ENCODE peak calls at places on chromosomes 12 and 14, in seven cellular contexts. U is ACHN, R is C1 segment of cervical spinal cord, L is NCI-H2081, P is HFFc6, D is NCI-H460, M is sigmoid colon. I is an unnamed sample.

GRCh38 chr14:95664546-95664945 is 21.7 kb upstream of the TCL1B start:
- DNase-seq in U (no peak), R (no peak), L (peak), P (no peak), D (no peak), M (no peak), I (no peak)

GRCh38 chr12:52310622-52311281 is 10.4 kb downstream of the KRT83 start:
- DNase-seq in U (no peak), R (no peak), L (no peak), P (peak), D (no peak), M (no peak), I (no peak)

GRCh38 chr14:86057018-86057667 is 527.2 kb downstream of the FLRT2 start:
- DNase-seq in U (peak), R (no peak), L (peak), P (peak), D (peak), M (no peak), I (peak)

GRCh38 chr14:23464700-23465099 is 4.8 kb upstream of the NGDN start:
- DNase-seq in U (no peak), R (no peak), L (no peak), P (no peak), D (no peak), M (no peak), I (no peak)

GRCh38 chr12:53595212-53595611 is 31.0 kb downstream of the ATF7 start:
- DNase-seq in U (no peak), R (no peak), L (no peak), P (no peak), D (no peak), M (no peak), I (no peak)

GRCh38 chr12:4483885-4484823 is 38.5 kb upstream of the FGF6 start:
- DNase-seq in U (no peak), R (no peak), L (no peak), P (no peak), D (no peak), M (no peak), I (no peak)

GRCh38 chr14:26828741-26829140 is 230.9 kb upstream of the NOVA1 start:
- DNase-seq in U (no peak), R (no peak), L (no peak), P (no peak), D (no peak), M (no peak), I (no peak)

GRCh38 chr12:125245601-125246345 is 180.5 kb downstream of the AACS start:
- DNase-seq in U (no peak), R (no peak), L (no peak), P (no peak), D (no peak), M (no peak), I (no peak)

GRCh38 chr12:122850695-122851350 is 15.6 kb downstream of the HIP1R start:
- DNase-seq in U (peak), R (no peak), L (no peak), P (no peak), D (no peak), M (peak), I (no peak)

GRCh38 chr12:125454786-125455450 is 389.7 kb downstream of the AACS start:
- DNase-seq in U (no peak), R (no peak), L (no peak), P (no peak), D (no peak), M (no peak), I (no peak)

GRCh38 chr12:795305-795704 is 42.9 kb downstream of the WNK1 start:
- DNase-seq in U (no peak), R (no peak), L (no peak), P (no peak), D (no peak), M (no peak), I (no peak)

GRCh38 chr12:56884421-56884820 is 49.8 kb downstream of the SDR9C7 start:
- DNase-seq in U (no peak), R (no peak), L (no peak), P (peak), D (peak), M (no peak), I (no peak)

GRCh38 chr12:13367973-13368372 is 171.4 kb downstream of the EMP1 start:
- DNase-seq in U (no peak), R (no peak), L (no peak), P (no peak), D (no peak), M (no peak), I (no peak)

GRCh38 chr14:53783256-53783655 is 173.4 kb downstream of the BMP4 start:
- DNase-seq in U (no peak), R (no peak), L (no peak), P (no peak), D (no peak), M (no peak), I (no peak)

GRCh38 chr12:5912437-5913334 is 32.4 kb downstream of the ANO2 start:
- DNase-seq in U (peak), R (no peak), L (no peak), P (no peak), D (no peak), M (no peak), I (peak)

GRCh38 chr12:70243510-70244331 is 488 bp downstream of the CNOT2 start:
- DNase-seq in U (peak), R (peak), L (peak), P (peak), D (peak), M (peak), I (peak)

GRCh38 chr12:94148841-94149780 is 734 bp downstream of the PLXNC1 start:
- DNase-seq in U (peak), R (peak), L (peak), P (no peak), D (no peak), M (no peak), I (no peak)

GRCh38 chr14:94673781-94674231 is 61.6 kb downstream of the SERPINA3 start:
- DNase-seq in U (no peak), R (no peak), L (no peak), P (no peak), D (no peak), M (peak), I (no peak)

GRCh38 chr14:101687756-101688546 is 73.6 kb upstream of the PPP2R5C start:
- DNase-seq in U (no peak), R (no peak), L (no peak), P (no peak), D (no peak), M (no peak), I (no peak)

GRCh38 chr12:31897791-31898503 is 61.3 kb upstream of the RESF1 start:
- DNase-seq in U (no peak), R (no peak), L (no peak), P (no peak), D (no peak), M (no peak), I (peak)

GRCh38 chr12:8996682-8997405 is 7.5 kb downstream of the KLRG1 start:
- DNase-seq in U (peak), R (no peak), L (no peak), P (peak), D (no peak), M (no peak), I (no peak)

GRCh38 chr12:89166525-89166934 is 185.8 kb downstream of the DUSP6 start:
- DNase-seq in U (no peak), R (no peak), L (no peak), P (peak), D (no peak), M (no peak), I (no peak)

GRCh38 chr12:7502612-7503011 is 965 bp downstream of the CD163 start:
- DNase-seq in U (no peak), R (no peak), L (no peak), P (no peak), D (no peak), M (no peak), I (no peak)

GRCh38 chr14:61560323-61560722 is 135.0 kb upstream of the HIF1A start:
- DNase-seq in U (peak), R (no peak), L (no peak), P (no peak), D (peak), M (no peak), I (no peak)